ENCODE peak calls at places on chromosomes 16 and 17, in five cellular contexts. A, F, L, W and T are unnamed samples.

GRCh38 chr16:19861811-19862327 is 22.8 kb downstream of the GPRC5B start:
- DNase-seq in A (no peak), F (no peak), L (no peak), W (no peak), T (no peak)

GRCh38 chr17:17959520-17960361 is 12.5 kb downstream of the TOM1L2 start:
- DNase-seq in A (peak), F (no peak), L (no peak), W (peak), T (no peak)

GRCh38 chr16:73068546-73069401 is 20.8 kb upstream of the ZFHX3 start:
- DNase-seq in A (peak), F (no peak), L (no peak), W (peak), T (no peak)

GRCh38 chr17:76384987-76385891 is 830 bp downstream of the SPHK1 start:
- DNase-seq in A (peak), F (no peak), L (no peak), W (peak), T (no peak)

GRCh38 chr16:85615014-85615851 is 2.1 kb downstream of the GSE1 start:
- DNase-seq in A (no peak), F (peak), L (peak), W (no peak), T (no peak)

GRCh38 chr16:31129568-31130335 is 5.8 kb downstream of the PRSS8 start:
- DNase-seq in A (no peak), F (no peak), L (no peak), W (no peak), T (no peak)

GRCh38 chr17:2889256-2889655 is 93.0 kb downstream of the RAP1GAP2 start:
- DNase-seq in A (no peak), F (no peak), L (no peak), W (no peak), T (no peak)

GRCh38 chr17:33977729-33978514 is 277.2 kb upstream of the CCL2 start:
- DNase-seq in A (no peak), F (no peak), L (no peak), W (no peak), T (no peak)

GRCh38 chr16:89911375-89911774 is 7.3 kb upstream of the MC1R start:
- DNase-seq in A (no peak), F (no peak), L (no peak), W (no peak), T (no peak)

GRCh38 chr17:31572341-31572740 is 180.9 kb downstream of the RAB11FIP4 start:
- DNase-seq in A (no peak), F (no peak), L (no peak), W (no peak), T (no peak)
- TF ChIP-seq CTCF in A (no peak), F (no peak), L (no peak), W (no peak), T (no peak)

GRCh38 chr17:50843150-50843905 is 7.9 kb downstream of the WFIKKN2 start:
- DNase-seq in A (no peak), F (no peak), L (no peak), W (no peak), T (no peak)

GRCh38 chr17:50841277-50841948 is 6.0 kb downstream of the WFIKKN2 start:
- DNase-seq in A (no peak), F (no peak), L (no peak), W (no peak), T (no peak)

GRCh38 chr17:50841949-50842354 is 6.6 kb downstream of the WFIKKN2 start:
- DNase-seq in A (peak), F (peak), L (peak), W (peak), T (peak)

GRCh38 chr17:50844117-50844700 is 8.8 kb downstream of the WFIKKN2 start:
- DNase-seq in A (no peak), F (no peak), L (no peak), W (no peak), T (no peak)

GRCh38 chr17:50842506-50843149 is 7.2 kb downstream of the WFIKKN2 start:
- DNase-seq in A (no peak), F (no peak), L (no peak), W (no peak), T (no peak)
- TF ChIP-seq CTCF in A (no peak), F (no peak), L (no peak), W (no peak), T (no peak)

GRCh38 chr16:7321661-7322060 is 11.0 kb upstream of the RBFOX1 start:
- DNase-seq in A (no peak), F (no peak), L (no peak), W (no peak), T (no peak)
- TF ChIP-seq CTCF in A (no peak), F (no peak), L (no peak), W (no peak), T (no peak)

GRCh38 chr16:9053006-9053601 is 38.3 kb upstream of the HAPSTR1 start:
- DNase-seq in A (peak), F (no peak), L (peak), W (peak), T (peak)

GRCh38 chr16:9049241-9049640 is 42.2 kb upstream of the HAPSTR1 start:
- DNase-seq in A (peak), F (no peak), L (no peak), W (peak), T (no peak)

GRCh38 chr16:9047689-9048301 is 43.6 kb upstream of the HAPSTR1 start:
- DNase-seq in A (peak), F (no peak), L (no peak), W (peak), T (peak)

GRCh38 chr16:9048302-9048700 is 43.1 kb upstream of the HAPSTR1 start:
- DNase-seq in A (peak), F (no peak), L (no peak), W (peak), T (no peak)

DNA sequence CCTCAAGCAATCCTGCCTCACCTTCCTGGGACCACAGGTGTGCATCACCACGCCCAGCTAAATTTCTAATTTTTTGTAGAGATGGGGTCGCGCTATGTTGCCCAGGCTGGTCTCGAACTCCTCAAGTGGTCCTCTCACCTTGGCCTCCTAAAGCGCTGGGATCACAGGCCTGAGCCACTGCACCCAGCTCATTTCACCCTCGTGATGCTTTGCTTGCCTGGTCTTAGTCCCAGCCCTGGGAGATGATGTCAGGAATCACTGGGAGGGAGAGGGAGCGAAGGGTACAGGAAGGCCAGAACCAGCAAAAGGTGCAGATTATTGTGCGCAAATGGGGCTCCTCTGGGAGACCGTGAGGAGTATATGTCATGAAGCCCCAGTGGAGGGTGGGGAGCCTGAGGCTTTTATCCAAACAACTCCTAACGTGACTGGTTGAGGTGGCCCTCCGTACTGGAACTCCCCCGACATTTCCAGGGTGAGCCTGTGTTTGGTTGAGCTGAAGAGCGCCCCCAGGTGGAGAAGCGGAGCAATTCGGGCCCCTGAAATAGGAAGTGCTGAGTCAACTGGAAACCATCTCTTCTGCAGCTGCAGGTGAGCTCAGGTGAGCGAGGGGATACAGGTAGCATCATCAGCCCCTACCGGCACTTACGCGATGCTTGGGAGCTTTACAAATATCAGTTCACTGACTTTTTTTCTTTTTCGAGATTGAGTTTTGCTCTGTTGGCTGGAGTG is 41.2 kb upstream of the HAPSTR1 start:
- DNase-seq in A (peak), F (no peak), L (peak), W (peak), T (peak)
- TF ChIP-seq CTCF in A (peak), F (no peak), L (peak), W (peak), T (peak)